ENCODE peak calls at places on chromosomes 5 and 9, in six cellular contexts. P is aorta, C is fibroblast of mammary gland, A is AG10803, Y is neural progenitor cell, G is Peyer's patch. E is an unnamed sample.

GRCh38 chr9:129598089-129598596 is 22.8 kb downstream of the C9orf50 start:
- DNase-seq in P (no peak), C (no peak), G (no peak), Y (no peak), A (no peak), E (no peak)

GRCh38 chr5:15991586-15991985 is 188.0 kb downstream of the MARCHF11 start:
- DNase-seq in Y (no peak), G (no peak), C (no peak), P (no peak), A (no peak), E (no peak)

GRCh38 chr9:93452710-93453046 is 703 bp downstream of the FAM120AOS start:
- DNase-seq in G (peak), C (no peak), Y (peak), A (no peak), P (peak), E (no peak)

GRCh38 chr5:179316961-179317360 is 28.3 kb downstream of the ADAMTS2 start:
- DNase-seq in P (no peak), A (no peak), C (no peak), G (peak), Y (no peak), E (no peak)

GRCh38 chr5:72203251-72203845 is 96.1 kb downstream of the MAP1B start:
- DNase-seq in Y (no peak), P (no peak), C (no peak), A (no peak), G (no peak), E (peak)

GRCh38 chr5:125002727-125003598 is 256.5 kb upstream of the ZNF608 start:
- DNase-seq in C (no peak), Y (no peak), G (no peak), P (no peak), A (no peak), E (peak)

GRCh38 chr9:13719410-13719809 is 439.9 kb upstream of the MPDZ start:
- DNase-seq in C (peak), A (no peak), Y (no peak), P (no peak), G (no peak), E (peak)

GRCh38 chr5:149205625-149206523 is 64.6 kb downstream of the ABLIM3 start:
- DNase-seq in Y (no peak), C (peak), A (peak), G (no peak), P (no peak), E (peak)

GRCh38 chr9:2289234-2289755 is 274.1 kb downstream of the SMARCA2 start:
- DNase-seq in A (no peak), P (no peak), Y (no peak), C (no peak), G (no peak), E (no peak)

GRCh38 chr9:71506821-71507220 is 261.5 kb downstream of the CEMIP2 start:
- DNase-seq in C (peak), Y (no peak), A (peak), G (no peak), P (no peak), E (peak)

GRCh38 chr5:143033535-143034260 is 263.5 kb downstream of the ARHGAP26 start:
- DNase-seq in P (no peak), Y (no peak), G (no peak), C (peak), A (peak), E (peak)

DNA sequence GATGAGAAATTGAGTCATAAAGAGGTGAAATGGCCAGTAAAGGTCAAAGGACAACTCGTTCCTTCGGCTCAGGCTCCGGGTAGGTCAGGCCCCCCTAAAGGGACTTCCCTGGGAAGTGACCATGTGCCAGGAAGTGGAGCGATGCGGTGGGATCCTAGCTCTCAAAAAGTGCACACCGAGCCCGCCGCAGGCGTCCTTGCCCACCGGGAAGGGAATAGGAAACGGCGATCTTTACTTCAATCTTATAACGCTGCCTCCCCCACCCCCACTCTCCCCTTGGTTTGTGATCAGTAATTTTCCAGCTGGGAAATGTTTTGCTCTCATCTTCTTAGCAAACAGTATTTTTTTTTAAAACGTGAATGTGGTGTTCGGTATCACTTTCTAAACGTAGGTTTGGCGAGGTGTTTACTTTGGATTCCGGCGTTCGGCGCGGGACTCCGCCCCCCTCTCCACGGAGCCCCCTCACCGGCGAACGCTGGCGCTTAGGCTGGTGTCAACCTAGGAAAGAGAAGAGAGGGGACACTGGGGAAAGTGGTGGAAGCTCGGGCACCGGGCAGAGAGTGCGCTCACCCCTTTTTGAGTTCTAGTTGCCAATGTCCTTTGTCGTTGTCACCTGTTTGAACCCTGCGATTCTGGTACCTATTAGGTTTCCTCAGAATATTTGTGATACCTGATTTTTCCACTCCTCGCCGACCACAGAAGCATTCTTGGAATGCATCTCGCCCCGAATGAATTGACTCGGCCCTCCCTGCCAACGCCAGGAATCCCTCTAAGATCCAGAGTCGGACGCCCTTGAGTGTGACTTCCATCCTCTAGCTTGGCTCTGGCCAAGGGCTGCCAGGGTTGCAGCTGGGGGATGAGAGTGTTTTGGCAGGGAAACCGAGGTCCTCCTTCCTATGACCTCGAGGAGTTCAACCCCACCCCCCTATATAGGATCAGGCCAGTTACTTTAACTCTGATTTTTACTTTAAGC is 1.8 kb upstream of the KLF4 start:
- DNase-seq in C (peak), P (peak), A (no peak), G (peak), Y (peak), E (no peak)
- H3K4me3 ChIP-seq in C (peak), P (peak), A (peak), G (peak), Y (peak), E (peak)

DNA sequence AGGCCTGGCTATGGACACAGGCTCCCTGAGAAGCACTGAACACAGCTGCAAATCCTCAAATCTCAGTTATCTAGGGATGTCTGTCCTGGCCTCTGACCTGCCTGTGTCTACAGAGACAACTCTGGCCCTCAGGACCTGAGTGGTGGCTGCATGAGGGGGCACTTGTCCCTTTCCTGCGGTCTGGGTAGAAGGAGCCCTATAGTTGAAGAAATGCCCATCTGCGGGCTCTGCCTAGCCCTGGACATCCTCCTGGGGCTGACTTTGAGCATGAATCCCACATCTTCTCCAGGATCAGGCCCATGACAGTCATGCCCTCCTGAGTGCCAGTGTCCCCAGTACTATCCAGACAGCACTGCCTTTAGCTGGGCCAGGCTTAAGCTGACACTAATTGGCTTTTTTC is 10.0 kb downstream of the DNAJB5 start:
- DNase-seq in G (no peak), C (no peak), Y (no peak), A (no peak), P (no peak), E (no peak)
- H3K4me3 ChIP-seq in G (no peak), C (no peak), Y (no peak), A (no peak), P (no peak), E (no peak)

GRCh38 chr9:133476941-133477340 is 2.0 kb downstream of the SLC2A6 start:
- DNase-seq in G (no peak), Y (no peak), A (no peak), C (no peak), P (no peak), E (no peak)
- H3K4me3 ChIP-seq in G (no peak), Y (no peak), A (no peak), C (no peak), P (no peak), E (no peak)

GRCh38 chr5:64873441-64873840 is 104.7 kb downstream of the CWC27 start:
- DNase-seq in Y (no peak), C (no peak), A (no peak), P (no peak), G (no peak), E (no peak)
- H3K4me3 ChIP-seq in Y (no peak), C (no peak), A (no peak), P (no peak), G (no peak), E (no peak)

DNA sequence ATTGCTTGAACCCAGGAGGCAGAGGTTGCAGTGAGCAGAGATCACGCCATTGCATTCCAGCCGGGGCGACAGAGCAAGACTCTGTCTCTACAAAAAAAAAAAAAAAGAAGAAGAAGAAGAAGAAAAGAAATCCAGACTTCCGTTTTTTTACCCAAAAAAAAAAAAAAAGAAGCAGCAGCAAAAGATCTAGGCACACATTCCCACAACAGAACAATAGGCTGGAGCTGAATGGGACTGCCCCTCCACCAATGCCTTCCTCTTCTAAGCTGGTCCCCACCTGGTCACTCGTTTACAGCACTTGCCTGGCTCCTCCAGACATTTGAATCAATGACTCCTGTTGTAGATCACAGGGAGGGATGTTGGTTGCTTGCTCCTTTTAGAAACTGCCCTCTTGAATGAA is 1.6 kb upstream of the LMAN2 start:
- DNase-seq in G (no peak), A (no peak), C (no peak), Y (no peak), P (no peak), E (no peak)
- H3K4me3 ChIP-seq in G (no peak), A (no peak), C (no peak), Y (no peak), P (no peak), E (no peak)

DNA sequence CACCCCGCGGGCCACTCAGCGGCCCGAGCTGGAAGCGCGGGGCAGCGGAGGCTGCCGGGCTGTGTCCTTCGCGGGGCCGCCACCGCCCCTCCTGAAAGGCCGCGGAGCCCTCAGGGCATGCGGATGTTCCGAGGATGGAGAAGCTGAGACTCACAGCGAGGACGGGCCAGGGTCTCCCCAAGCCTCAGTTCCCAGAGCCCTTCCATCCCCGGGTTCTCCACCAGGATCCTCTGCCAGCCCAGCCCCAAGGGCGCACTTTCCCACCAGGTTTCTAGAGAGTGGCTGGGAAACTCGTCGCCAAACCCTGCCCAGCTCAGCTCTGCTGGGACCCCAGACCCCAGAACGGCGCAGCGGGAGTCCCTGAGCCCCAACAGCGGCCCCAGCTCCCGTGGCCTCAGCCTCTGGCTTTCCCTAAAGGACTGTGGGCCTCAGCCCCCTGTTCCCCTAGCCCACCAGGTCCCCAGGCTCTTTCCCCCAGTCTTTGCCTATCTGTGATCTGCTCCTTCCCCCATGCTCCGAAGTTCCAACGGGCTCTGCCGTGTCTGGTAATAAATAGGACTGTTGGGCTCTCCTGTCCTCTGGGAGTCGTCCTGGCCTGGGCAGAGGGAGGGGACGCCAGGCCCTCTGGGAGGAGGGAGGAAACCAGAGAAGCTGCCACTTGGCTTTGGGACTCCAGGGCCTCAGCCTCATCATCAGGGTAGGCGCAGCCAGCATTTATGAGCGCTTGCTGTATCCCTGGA is 27.9 kb downstream of the ADGRD2 start:
- DNase-seq in A (no peak), C (no peak), Y (peak), P (no peak), G (no peak), E (no peak)
- H3K4me3 ChIP-seq in A (no peak), C (no peak), Y (peak), P (no peak), G (peak), E (no peak)

GRCh38 chr5:3599283-3600105 is 3.9 kb downstream of the IRX1 start:
- DNase-seq in C (peak), P (no peak), G (no peak), A (peak), Y (peak), E (peak)
- H3K4me3 ChIP-seq in C (no peak), P (no peak), G (no peak), A (peak), Y (peak), E (peak)

GRCh38 chr5:78677777-78678668 is 29.5 kb upstream of the LHFPL2 start:
- DNase-seq in P (peak), G (no peak), Y (no peak), C (peak), A (peak), E (peak)
- H3K4me3 ChIP-seq in P (no peak), G (no peak), Y (no peak), C (no peak), A (no peak), E (no peak)

DNA sequence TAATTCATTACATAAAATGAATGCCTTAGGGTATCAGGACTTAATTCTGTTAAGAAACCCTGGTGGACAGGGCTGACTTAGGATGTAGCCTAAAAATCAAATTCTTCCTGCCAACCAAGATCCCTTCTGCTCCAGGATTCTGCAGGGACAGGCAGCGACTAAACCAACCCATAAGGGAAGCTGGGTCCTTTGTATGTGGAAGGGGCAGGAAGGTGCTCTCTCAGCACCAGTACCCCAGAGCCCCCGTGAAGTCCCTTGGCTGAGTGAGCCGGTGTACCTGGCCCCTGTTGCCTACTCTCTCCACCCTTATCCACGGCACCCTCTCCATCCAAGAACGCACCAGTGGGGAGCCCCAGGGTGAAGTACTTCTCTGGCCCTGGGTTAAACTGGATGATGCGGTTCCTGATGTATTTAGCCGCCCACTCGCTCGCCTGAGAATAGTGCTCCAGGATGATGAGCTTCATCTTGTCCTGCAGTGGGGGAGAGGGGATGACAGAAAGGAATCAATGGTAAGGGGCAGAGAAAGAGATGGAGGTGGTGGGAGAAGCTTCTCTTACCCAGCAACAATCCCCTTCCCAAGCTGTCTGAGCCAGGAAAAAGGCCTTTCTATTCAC is 1.1 kb downstream of the GNPDA1 start:
- DNase-seq in P (no peak), A (no peak), Y (no peak), G (no peak), C (no peak), E (no peak)
- H3K4me3 ChIP-seq in P (no peak), A (peak), Y (peak), G (peak), C (peak), E (peak)

E was measured in astrocyte.